ENCODE peak calls at places on chromosomes 12 and 14, in four cellular contexts. D, F, N and O are unnamed samples.

GRCh38 chr12:88399811-88400210 is 180.5 kb downstream of the KITLG start:
- DNase-seq in D (no peak), F (no peak), N (no peak), O (no peak)

GRCh38 chr12:64030155-64030554 is 185.7 kb downstream of the SRGAP1 start:
- DNase-seq in D (no peak), F (no peak), N (no peak), O (no peak)

GRCh38 chr12:91529829-91530228 is 347.2 kb upstream of the DCN start:
- DNase-seq in D (no peak), F (no peak), N (no peak), O (no peak)

GRCh38 chr12:40970320-40970907 is 217.7 kb upstream of the PDZRN4 start:
- DNase-seq in D (no peak), F (peak), N (no peak), O (peak)

GRCh38 chr12:131471946-131472732 is 238.8 kb upstream of the SFSWAP start:
- DNase-seq in D (no peak), F (no peak), N (no peak), O (no peak)

GRCh38 chr12:131282292-131283080 is 328.8 kb downstream of the ADGRD1 start:
- DNase-seq in D (no peak), F (no peak), N (no peak), O (no peak)

GRCh38 chr12:131408484-131408883 is 302.4 kb upstream of the SFSWAP start:
- DNase-seq in D (no peak), F (no peak), N (no peak), O (no peak)

GRCh38 chr12:95520825-95521224 is 30.5 kb downstream of the USP44 start:
- DNase-seq in D (no peak), F (no peak), N (no peak), O (no peak)

GRCh38 chr12:48185181-48185919 is 1.9 kb downstream of the CCDC184 start:
- DNase-seq in D (no peak), F (no peak), N (no peak), O (no peak)

GRCh38 chr12:54040148-54040494 is 7.3 kb downstream of the HOXC5 start:
- DNase-seq in D (no peak), F (no peak), N (peak), O (peak)

GRCh38 chr12:124919646-124920352 is 5.3 kb upstream of the UBC start:
- DNase-seq in D (peak), F (no peak), N (no peak), O (no peak)

GRCh38 chr12:45439039-45439438 is 223.1 kb downstream of the ANO6 start:
- DNase-seq in D (no peak), F (no peak), N (no peak), O (no peak)

GRCh38 chr12:10849425-10849878 is at the start of gene PRR4:
- DNase-seq in D (no peak), F (no peak), N (no peak), O (no peak)

DNA sequence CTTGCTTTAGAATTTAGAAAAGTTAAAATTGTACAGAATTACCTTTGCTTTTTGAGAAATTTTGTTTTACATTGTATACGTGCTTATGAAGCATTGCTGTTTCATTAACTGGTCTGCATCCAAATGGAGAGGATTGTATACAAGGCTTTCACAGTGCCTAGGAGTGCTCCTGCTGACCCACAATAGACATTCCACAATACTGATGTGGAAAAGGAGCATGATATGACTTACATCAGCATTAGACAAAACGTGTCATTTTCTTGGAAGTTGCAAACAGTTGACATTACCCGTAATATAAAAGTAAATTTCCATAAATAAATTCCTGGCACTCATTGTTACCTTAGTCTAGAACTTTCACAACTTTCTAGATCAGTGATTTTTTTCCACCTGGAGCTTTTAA is 1.9 kb downstream of the PRKD1 start:
- DNase-seq in D (no peak), F (no peak), N (no peak), O (no peak)
- TF ChIP-seq BHLHE40 in D (no peak), F (no peak), N (no peak), O (no peak)

GRCh38 chr12:25364529-25365339 is 114.0 kb upstream of the KRAS start:
- DNase-seq in D (no peak), F (no peak), N (no peak), O (no peak)
- TF ChIP-seq SP1 in D (no peak), F (no peak), N (no peak), O (no peak)

GRCh38 chr14:81164167-81164774 is 56.5 kb downstream of the GTF2A1 start:
- DNase-seq in D (peak), F (peak), N (peak), O (peak)
- TF ChIP-seq BHLHE40 in D (no peak), F (no peak), N (peak), O (no peak)

DNA sequence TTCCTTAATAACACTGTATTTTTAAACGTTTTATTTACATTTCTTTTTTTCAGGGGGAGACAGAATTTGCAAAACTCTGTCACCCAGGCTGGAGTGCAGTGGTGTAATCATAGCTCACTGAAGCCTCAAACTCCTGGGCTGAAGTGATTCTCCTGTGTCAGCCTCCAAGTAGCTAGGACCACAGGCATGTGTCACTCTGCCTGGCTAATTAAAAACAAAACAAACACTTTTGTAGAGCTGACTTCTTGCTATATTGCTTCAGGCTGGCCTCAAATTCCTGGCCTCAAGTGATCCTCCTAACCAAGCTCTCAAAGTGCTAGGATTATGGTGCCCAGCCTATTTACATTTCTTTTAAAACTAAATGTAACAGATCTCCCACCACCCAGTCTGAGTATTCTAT is 12.7 kb downstream of the CPSF6 start:
- DNase-seq in D (no peak), F (no peak), N (no peak), O (no peak)
- TF ChIP-seq SP1 in D (no peak), F (no peak), N (no peak), O (no peak)

GRCh38 chr12:67927231-67927630 is 62.0 kb upstream of the IFNG-AS1 start:
- DNase-seq in D (no peak), F (no peak), N (no peak), O (no peak)

GRCh38 chr12:67925077-67925476 is 64.2 kb upstream of the IFNG-AS1 start:
- DNase-seq in D (no peak), F (no peak), N (no peak), O (no peak)

GRCh38 chr12:67926063-67926462 is 63.2 kb upstream of the IFNG-AS1 start:
- DNase-seq in D (no peak), F (no peak), N (no peak), O (no peak)

GRCh38 chr12:67927815-67928214 is 61.4 kb upstream of the IFNG-AS1 start:
- DNase-seq in D (no peak), F (no peak), N (no peak), O (no peak)

GRCh38 chr12:67925551-67925950 is 63.7 kb upstream of the IFNG-AS1 start:
- DNase-seq in D (no peak), F (no peak), N (no peak), O (no peak)
- TF ChIP-seq BHLHE40 in D (no peak), F (no peak), N (no peak), O (no peak)

GRCh38 chr12:118271770-118272417 is 100.8 kb downstream of the TAOK3 start:
- DNase-seq in D (no peak), F (no peak), N (no peak), O (no peak)
- TF ChIP-seq SP1 in D (no peak), F (no peak), N (no peak), O (no peak)

DNA sequence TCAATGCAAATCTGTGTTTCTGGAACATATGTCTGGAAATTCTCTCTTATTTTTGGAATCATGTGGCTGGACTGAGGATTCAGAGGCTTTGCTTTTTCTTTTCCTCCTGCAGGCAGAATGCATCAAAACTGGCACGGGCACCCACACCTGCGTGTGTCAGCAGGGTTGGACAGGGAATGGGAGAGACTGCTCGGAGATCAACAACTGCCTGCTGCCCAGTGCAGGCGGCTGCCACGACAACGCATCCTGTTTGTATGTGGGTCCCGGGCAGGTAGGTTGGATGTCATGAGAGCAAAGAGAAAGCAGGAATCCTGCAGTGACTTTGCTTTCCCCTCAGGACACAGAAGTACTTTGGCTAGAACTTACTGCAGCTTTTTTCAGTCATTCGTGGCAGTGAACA is 90.3 kb downstream of the STAB2 start:
- DNase-seq in D (no peak), F (no peak), N (no peak), O (no peak)
- TF ChIP-seq BHLHE40 in D (no peak), F (no peak), N (no peak), O (no peak)